ENCODE peak calls at places on chromosome X, in five cellular contexts. One of them, this sample, is unnamed.

GRCh38 chrX:7286461-7286860 is 138.5 kb upstream of the PUDP start:
- DNase-seq in nucleus accumbens: no peak
- DNase-seq in activated naive CD8-positive, alpha-beta T cell treated with anti-CD3 and anti-CD28 coated beads for 36 hours: no peak
- DNase-seq in tibial nerve: no peak
- DNase-seq in NAMALWA: no peak
- DNase-seq in this sample: no peak

GRCh38 chrX:120282697-120283096 is 28.6 kb downstream of the TMEM255A start:
- DNase-seq in nucleus accumbens: no peak
- DNase-seq in activated naive CD8-positive, alpha-beta T cell treated with anti-CD3 and anti-CD28 coated beads for 36 hours: no peak
- DNase-seq in tibial nerve: no peak
- DNase-seq in NAMALWA: no peak
- DNase-seq in this sample: no peak

GRCh38 chrX:16589826-16590225 is 60.1 kb upstream of the S100G start:
- DNase-seq in tibial nerve: no peak
- DNase-seq in NAMALWA: no peak
- DNase-seq in activated naive CD8-positive, alpha-beta T cell treated with anti-CD3 and anti-CD28 coated beads for 36 hours: no peak
- DNase-seq in nucleus accumbens: no peak
- DNase-seq in this sample: no peak

GRCh38 chrX:131626681-131627296 is 82.9 kb downstream of the OR13H1 start:
- DNase-seq in nucleus accumbens: no peak
- DNase-seq in activated naive CD8-positive, alpha-beta T cell treated with anti-CD3 and anti-CD28 coated beads for 36 hours: no peak
- DNase-seq in NAMALWA: no peak
- DNase-seq in tibial nerve: no peak
- DNase-seq in this sample: no peak

GRCh38 chrX:97117572-97117971 is 233.9 kb downstream of the RPA4 start:
- DNase-seq in activated naive CD8-positive, alpha-beta T cell treated with anti-CD3 and anti-CD28 coated beads for 36 hours: no peak
- DNase-seq in nucleus accumbens: no peak
- DNase-seq in NAMALWA: no peak
- DNase-seq in tibial nerve: no peak
- DNase-seq in this sample: no peak

GRCh38 chrX:18871161-18871880 is 112.6 kb downstream of the PHKA2 start:
- DNase-seq in nucleus accumbens: no peak
- DNase-seq in NAMALWA: no peak
- DNase-seq in activated naive CD8-positive, alpha-beta T cell treated with anti-CD3 and anti-CD28 coated beads for 36 hours: no peak
- DNase-seq in tibial nerve: no peak
- DNase-seq in this sample: no peak

GRCh38 chrX:51894697-51895336 is 1.4 kb downstream of the MAGED1 start:
- DNase-seq in tibial nerve: no peak
- DNase-seq in activated naive CD8-positive, alpha-beta T cell treated with anti-CD3 and anti-CD28 coated beads for 36 hours: peak; percentile 31
- DNase-seq in NAMALWA: peak; percentile 58
- DNase-seq in nucleus accumbens: peak; percentile 2
- DNase-seq in this sample: no peak

GRCh38 chrX:112841114-112841819 is 636 bp upstream of the AMOT start:
- DNase-seq in activated naive CD8-positive, alpha-beta T cell treated with anti-CD3 and anti-CD28 coated beads for 36 hours: peak; percentile 73
- DNase-seq in nucleus accumbens: peak; percentile 76
- DNase-seq in NAMALWA: peak; percentile 45
- DNase-seq in tibial nerve: peak; percentile 61
- DNase-seq in this sample: peak; percentile 26

GRCh38 chrX:154376768-154377167 is 2.3 kb upstream of the EMD start:
- DNase-seq in tibial nerve: no peak
- DNase-seq in nucleus accumbens: no peak
- DNase-seq in NAMALWA: no peak
- DNase-seq in activated naive CD8-positive, alpha-beta T cell treated with anti-CD3 and anti-CD28 coated beads for 36 hours: no peak
- DNase-seq in this sample: no peak

GRCh38 chrX:152897216-152898144 is at the start of gene ZNF185:
- DNase-seq in activated naive CD8-positive, alpha-beta T cell treated with anti-CD3 and anti-CD28 coated beads for 36 hours: peak; percentile 8
- DNase-seq in NAMALWA: no peak
- DNase-seq in tibial nerve: no peak
- DNase-seq in nucleus accumbens: no peak
- DNase-seq in this sample: no peak

GRCh38 chrX:141673946-141674345 is 24.6 kb downstream of the SPANXD start:
- DNase-seq in activated naive CD8-positive, alpha-beta T cell treated with anti-CD3 and anti-CD28 coated beads for 36 hours: no peak
- DNase-seq in tibial nerve: no peak
- DNase-seq in NAMALWA: no peak
- DNase-seq in nucleus accumbens: no peak
- DNase-seq in this sample: no peak

GRCh38 chrX:20654596-20655106 is 387.9 kb upstream of the RPS6KA3 start:
- DNase-seq in tibial nerve: no peak
- DNase-seq in nucleus accumbens: no peak
- DNase-seq in activated naive CD8-positive, alpha-beta T cell treated with anti-CD3 and anti-CD28 coated beads for 36 hours: no peak
- DNase-seq in NAMALWA: no peak
- DNase-seq in this sample: no peak

GRCh38 chrX:67094061-67094460 is 449.8 kb upstream of the AR start:
- DNase-seq in nucleus accumbens: no peak
- DNase-seq in NAMALWA: no peak
- DNase-seq in activated naive CD8-positive, alpha-beta T cell treated with anti-CD3 and anti-CD28 coated beads for 36 hours: no peak
- DNase-seq in tibial nerve: no peak
- DNase-seq in this sample: no peak

GRCh38 chrX:97895751-97896150 is 1012.0 kb downstream of the RPA4 start:
- DNase-seq in activated naive CD8-positive, alpha-beta T cell treated with anti-CD3 and anti-CD28 coated beads for 36 hours: no peak
- DNase-seq in tibial nerve: no peak
- DNase-seq in NAMALWA: no peak
- DNase-seq in nucleus accumbens: no peak
- DNase-seq in this sample: no peak

GRCh38 chrX:130028196-130028595 is 45.8 kb downstream of the BCORL1 start:
- DNase-seq in tibial nerve: peak; percentile 21
- DNase-seq in nucleus accumbens: no peak
- DNase-seq in NAMALWA: peak; percentile 30
- DNase-seq in activated naive CD8-positive, alpha-beta T cell treated with anti-CD3 and anti-CD28 coated beads for 36 hours: peak; percentile 25
- DNase-seq in this sample: no peak

GRCh38 chrX:53223955-53224859 is 800 bp downstream of the KDM5C start:
- DNase-seq in tibial nerve: no peak
- DNase-seq in activated naive CD8-positive, alpha-beta T cell treated with anti-CD3 and anti-CD28 coated beads for 36 hours: peak; percentile 8
- DNase-seq in nucleus accumbens: no peak
- DNase-seq in NAMALWA: peak; percentile 7
- DNase-seq in this sample: no peak

GRCh38 chrX:129961180-129962083 is 21.0 kb upstream of the BCORL1 start:
- DNase-seq in tibial nerve: no peak
- DNase-seq in NAMALWA: peak; percentile 88
- DNase-seq in nucleus accumbens: no peak
- DNase-seq in activated naive CD8-positive, alpha-beta T cell treated with anti-CD3 and anti-CD28 coated beads for 36 hours: peak; percentile 74
- DNase-seq in this sample: peak; percentile 45

GRCh38 chrX:147735364-147735763 is 176.4 kb upstream of the FMR1 start:
- DNase-seq in NAMALWA: no peak
- DNase-seq in tibial nerve: no peak
- DNase-seq in nucleus accumbens: no peak
- DNase-seq in activated naive CD8-positive, alpha-beta T cell treated with anti-CD3 and anti-CD28 coated beads for 36 hours: no peak
- DNase-seq in this sample: no peak

GRCh38 chrX:39205467-39205866 is 404.2 kb downstream of the MID1IP1 start:
- DNase-seq in NAMALWA: no peak
- DNase-seq in activated naive CD8-positive, alpha-beta T cell treated with anti-CD3 and anti-CD28 coated beads for 36 hours: no peak
- DNase-seq in tibial nerve: no peak
- DNase-seq in nucleus accumbens: no peak
- DNase-seq in this sample: no peak

GRCh38 chrX:110520053-110520452 is 161.4 kb downstream of the RTL9 start:
- DNase-seq in tibial nerve: no peak
- DNase-seq in NAMALWA: no peak
- DNase-seq in activated naive CD8-positive, alpha-beta T cell treated with anti-CD3 and anti-CD28 coated beads for 36 hours: no peak
- DNase-seq in nucleus accumbens: no peak
- DNase-seq in this sample: no peak

GRCh38 chrX:54909941-54910340 is 10.7 kb upstream of the TRO start:
- DNase-seq in nucleus accumbens: no peak
- DNase-seq in NAMALWA: no peak
- DNase-seq in activated naive CD8-positive, alpha-beta T cell treated with anti-CD3 and anti-CD28 coated beads for 36 hours: no peak
- DNase-seq in tibial nerve: no peak
- DNase-seq in this sample: no peak

GRCh38 chrX:50448565-50448964 is 22.1 kb downstream of the DGKK start:
- DNase-seq in activated naive CD8-positive, alpha-beta T cell treated with anti-CD3 and anti-CD28 coated beads for 36 hours: no peak
- DNase-seq in tibial nerve: no peak
- DNase-seq in nucleus accumbens: no peak
- DNase-seq in NAMALWA: peak; percentile 20
- DNase-seq in this sample: no peak

GRCh38 chrX:31366076-31366475 is 294.2 kb upstream of the FTHL17 start:
- DNase-seq in tibial nerve: no peak
- DNase-seq in NAMALWA: no peak
- DNase-seq in nucleus accumbens: no peak
- DNase-seq in activated naive CD8-positive, alpha-beta T cell treated with anti-CD3 and anti-CD28 coated beads for 36 hours: no peak
- DNase-seq in this sample: no peak

GRCh38 chrX:37818031-37818430 is 29.3 kb downstream of the DYNLT3 start:
- DNase-seq in NAMALWA: peak; percentile 88
- DNase-seq in activated naive CD8-positive, alpha-beta T cell treated with anti-CD3 and anti-CD28 coated beads for 36 hours: no peak
- DNase-seq in nucleus accumbens: no peak
- DNase-seq in tibial nerve: no peak
- DNase-seq in this sample: no peak

GRCh38 chrX:20988118-20988517 is 386.1 kb upstream of the CNKSR2 start:
- DNase-seq in NAMALWA: no peak
- DNase-seq in tibial nerve: no peak
- DNase-seq in activated naive CD8-positive, alpha-beta T cell treated with anti-CD3 and anti-CD28 coated beads for 36 hours: no peak
- DNase-seq in nucleus accumbens: no peak
- DNase-seq in this sample: no peak

GRCh38 chrX:40047485-40047884 is 50.3 kb downstream of the BCOR start:
- DNase-seq in nucleus accumbens: no peak
- DNase-seq in tibial nerve: no peak
- DNase-seq in activated naive CD8-positive, alpha-beta T cell treated with anti-CD3 and anti-CD28 coated beads for 36 hours: no peak
- DNase-seq in NAMALWA: no peak
- DNase-seq in this sample: no peak

GRCh38 chrX:63275127-63275526 is 76.0 kb downstream of the SPIN4 start:
- DNase-seq in nucleus accumbens: no peak
- DNase-seq in activated naive CD8-positive, alpha-beta T cell treated with anti-CD3 and anti-CD28 coated beads for 36 hours: peak; percentile 1
- DNase-seq in NAMALWA: peak; percentile 45
- DNase-seq in tibial nerve: no peak
- DNase-seq in this sample: no peak

GRCh38 chrX:40266490-40267333 is 169.0 kb upstream of the BCOR start:
- DNase-seq in NAMALWA: no peak
- DNase-seq in activated naive CD8-positive, alpha-beta T cell treated with anti-CD3 and anti-CD28 coated beads for 36 hours: peak; percentile 52
- DNase-seq in nucleus accumbens: peak; percentile 26
- DNase-seq in tibial nerve: peak; percentile 26
- DNase-seq in this sample: peak; percentile 1

GRCh38 chrX:47215291-47215900 is 3.1 kb upstream of the CDK16 start:
- DNase-seq in tibial nerve: no peak
- DNase-seq in NAMALWA: no peak
- DNase-seq in activated naive CD8-positive, alpha-beta T cell treated with anti-CD3 and anti-CD28 coated beads for 36 hours: no peak
- DNase-seq in nucleus accumbens: no peak
- DNase-seq in this sample: no peak

This sample was measured in activated CD8-positive, alpha-beta memory T cell treated with anti-CD3 and anti-CD28 coated beads for 48 hours.